ENCODE peak calls at places on chromosomes 11 and 22, in four cellular contexts. W, E, S and U are unnamed samples.

GRCh38 chr11:110032957-110033570 is 60.1 kb upstream of the ZC3H12C start:
- DNase-seq in E (no peak), W (no peak), S (no peak), U (no peak)

GRCh38 chr11:116859175-116859574 is 21.8 kb upstream of the APOA1 start:
- DNase-seq in E (no peak), W (no peak), S (no peak), U (no peak)

GRCh38 chr11:102924851-102925380 is 30.6 kb downstream of the MMP13 start:
- DNase-seq in S (no peak), W (no peak), E (no peak), U (no peak)

GRCh38 chr11:65172600-65172999 is 2.6 kb downstream of the SPDYC start:
- DNase-seq in S (no peak), E (no peak), W (no peak), U (no peak)

GRCh38 chr11:44565746-44566558 is 489 bp downstream of the CD82 start:
- DNase-seq in E (no peak), W (no peak), S (no peak), U (no peak)

GRCh38 chr11:69277074-69277809 is 16.7 kb upstream of the MYEOV start:
- DNase-seq in E (no peak), W (no peak), S (no peak), U (no peak)

GRCh38 chr11:86699036-86699791 is 26.8 kb upstream of the ME3 start:
- DNase-seq in S (no peak), E (no peak), W (no peak), U (peak)

GRCh38 chr11:110762596-110762995 is 50.4 kb upstream of the ARHGAP20 start:
- DNase-seq in S (no peak), W (no peak), E (no peak), U (peak)

GRCh38 chr22:43151251-43152000 is at the start of gene TSPO:
- DNase-seq in W (peak), S (peak), E (peak), U (peak)

GRCh38 chr11:17443423-17443822 is 33.2 kb downstream of the ABCC8 start:
- DNase-seq in W (no peak), E (no peak), S (no peak), U (no peak)

GRCh38 chr11:84022695-84023094 is 736.5 kb upstream of the CCDC90B start:
- DNase-seq in E (no peak), W (no peak), S (no peak), U (no peak)

GRCh38 chr11:33158596-33158995 is 2.7 kb downstream of the CSTF3 start:
- DNase-seq in S (no peak), E (no peak), W (no peak), U (no peak)

GRCh38 chr22:39319284-39320170 is at the start of gene RPL3:
- DNase-seq in W (peak), E (peak), S (peak), U (peak)

GRCh38 chr11:93348931-93349330 is 18.4 kb downstream of the DEUP1 start:
- DNase-seq in S (no peak), E (no peak), W (no peak), U (no peak)

GRCh38 chr11:5369793-5370192 is 13.8 kb upstream of the OR51M1 start:
- DNase-seq in S (no peak), W (no peak), E (no peak), U (peak)

GRCh38 chr11:117583063-117583801 is 213.8 kb downstream of the DSCAML1 start:
- DNase-seq in E (no peak), S (no peak), W (no peak), U (no peak)

GRCh38 chr11:111334495-111335123 is 36.3 kb downstream of the POU2AF3 start:
- DNase-seq in W (no peak), S (no peak), E (no peak), U (no peak)

GRCh38 chr22:30286813-30287625 is 2.3 kb downstream of the CASTOR1 start:
- DNase-seq in E (no peak), S (peak), W (peak), U (peak)

GRCh38 chr22:17781319-17782031 is 7.2 kb upstream of the BID start:
- DNase-seq in E (no peak), S (peak), W (peak), U (peak)

GRCh38 chr11:77088236-77089003 is 14.2 kb upstream of the OMP start:
- DNase-seq in W (peak), S (peak), E (no peak), U (no peak)

GRCh38 chr11:112697371-112697770 is 263.8 kb upstream of the NCAM1 start:
- DNase-seq in W (no peak), E (peak), S (no peak), U (no peak)

GRCh38 chr22:48952256-48953102 is 875.2 kb downstream of the BRD1 start:
- DNase-seq in E (peak), S (no peak), W (no peak), U (no peak)

GRCh38 chr11:73393479-73394415 is 17.5 kb downstream of the RELT start:
- DNase-seq in S (peak), W (peak), E (no peak), U (peak)

GRCh38 chr22:44588348-44588747 is 90.3 kb upstream of the RTL6 start:
- DNase-seq in S (no peak), E (no peak), W (peak), U (no peak)

DNA sequence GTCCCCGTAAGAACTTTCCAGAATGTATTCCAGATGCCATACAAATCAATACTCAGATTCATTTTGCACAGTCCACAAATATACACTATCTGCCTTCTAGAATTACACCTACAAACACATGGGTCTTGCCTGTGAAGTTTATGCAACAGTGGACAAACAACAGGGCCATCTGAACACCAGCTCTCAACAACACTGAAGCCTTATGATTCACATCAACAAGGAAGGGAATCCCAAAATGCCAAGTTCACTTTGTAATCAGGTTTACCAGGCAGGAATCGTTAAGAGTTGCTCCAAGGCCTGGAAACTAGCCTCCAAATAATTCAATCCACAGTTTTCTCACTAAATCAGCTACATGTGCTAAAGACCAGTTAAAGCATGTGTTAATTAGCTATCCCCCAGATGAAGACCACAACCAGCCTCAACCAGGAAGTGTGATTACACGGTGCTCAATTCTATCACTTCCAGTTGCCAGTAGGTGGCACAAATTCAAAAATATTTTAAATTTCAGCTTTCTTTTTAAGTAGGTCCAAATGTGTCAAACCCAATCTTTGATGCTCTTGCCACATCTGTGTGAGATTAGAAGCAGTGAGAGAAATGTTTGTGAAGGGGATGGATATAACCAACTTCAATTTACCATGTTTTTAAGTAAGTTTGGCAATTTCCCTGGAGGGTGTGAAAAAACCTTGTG is 139.1 kb upstream of the BDNF start:
- DNase-seq in W (no peak), E (peak), S (no peak), U (peak)
- TF ChIP-seq CTCF in W (no peak), E (no peak), S (no peak), U (peak)

GRCh38 chr11:128467610-128468041 is 119.7 kb downstream of the ETS1 start:
- DNase-seq in W (peak), E (peak), S (peak), U (peak)

GRCh38 chr11:128468106-128468505 is 119.3 kb downstream of the ETS1 start:
- DNase-seq in E (no peak), S (no peak), W (no peak), U (no peak)

GRCh38 chr11:128471138-128471661 is 116.2 kb downstream of the ETS1 start:
- DNase-seq in S (no peak), E (no peak), W (peak), U (no peak)

GRCh38 chr11:128470081-128470480 is 117.3 kb downstream of the ETS1 start:
- DNase-seq in W (no peak), E (no peak), S (no peak), U (no peak)

DNA sequence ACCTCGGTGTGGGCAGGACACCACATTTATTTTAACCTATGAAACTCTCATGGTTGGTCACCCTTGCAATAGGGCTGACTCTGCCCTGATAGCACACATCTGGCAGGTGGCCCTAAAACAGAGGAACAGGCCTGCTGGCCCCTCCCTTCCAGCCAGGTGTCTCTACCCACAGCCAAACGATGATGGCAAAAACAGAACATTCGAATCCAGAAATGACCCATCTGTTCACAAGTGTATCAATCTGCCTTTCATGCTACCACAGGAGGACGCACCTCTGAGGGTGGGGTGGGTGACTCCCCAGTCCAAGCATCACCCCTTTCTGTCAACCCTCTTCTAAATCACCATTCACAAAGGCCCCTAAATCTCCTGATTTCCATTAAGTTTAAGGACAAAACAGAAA is 118.1 kb downstream of the ETS1 start:
- DNase-seq in E (peak), W (no peak), S (no peak), U (no peak)
- H3K4me3 ChIP-seq in E (no peak), W (no peak), S (no peak), U (no peak)

DNA sequence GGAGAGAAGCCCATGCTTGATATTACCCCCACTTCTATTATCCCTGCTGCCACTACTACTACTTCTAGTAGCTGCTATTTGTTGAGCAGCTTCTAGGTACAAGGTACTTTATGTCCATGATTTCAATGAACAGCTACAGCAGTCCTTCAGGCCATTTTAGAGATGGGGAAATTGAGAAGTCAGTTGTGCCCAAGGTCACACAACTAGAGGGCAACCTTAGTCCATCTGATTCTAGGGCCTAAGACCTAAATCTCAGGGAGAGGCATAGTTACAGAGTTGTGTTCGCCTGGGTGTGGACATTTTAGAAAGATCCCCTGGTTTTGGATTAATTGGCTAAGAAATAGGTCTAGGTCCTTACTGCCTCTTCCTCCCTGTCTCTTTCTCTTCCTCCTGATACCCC is 52.3 kb downstream of the MICAL2 start:
- DNase-seq in S (no peak), W (no peak), E (no peak), U (no peak)
- TF ChIP-seq CTCF in S (no peak), W (no peak), E (no peak), U (no peak)

GRCh38 chr11:82996966-82997606 is 74.6 kb downstream of the RAB30 start:
- DNase-seq in E (no peak), S (no peak), W (no peak), U (no peak)
- H3K4me3 ChIP-seq in E (no peak), S (peak), W (no peak), U (no peak)